ENCODE peak calls at places on chromosomes 3 and 15, in six cellular contexts. L is GM03348, I is A172, W is NCI-H526, Z is AG08396, Q is GF-D8. A is an unnamed sample.

GRCh38 chr3:162525052-162525451 is 1028.4 kb downstream of the OTOL1 start:
- DNase-seq in I (peak), W (no peak), L (peak), Z (peak), Q (no peak), A (no peak)

GRCh38 chr3:52277972-52278509 is 408 bp downstream of the WDR82 start:
- DNase-seq in I (no peak), Z (peak), L (peak), Q (no peak), W (no peak), A (peak)

GRCh38 chr15:66565141-66565595 is 630 bp downstream of the LCTL start:
- DNase-seq in I (no peak), L (no peak), W (no peak), Z (no peak), Q (no peak), A (no peak)

GRCh38 chr3:27312044-27312668 is 57.0 kb downstream of the NEK10 start:
- DNase-seq in W (peak), I (peak), L (peak), Q (peak), Z (peak), A (peak)

GRCh38 chr3:150217691-150218090 is 190.4 kb upstream of the TSC22D2 start:
- DNase-seq in W (no peak), L (no peak), I (no peak), Q (no peak), Z (no peak), A (no peak)

GRCh38 chr3:183449391-183449790 is 21.0 kb upstream of the MCF2L2 start:
- DNase-seq in L (no peak), I (no peak), Q (peak), W (no peak), Z (no peak), A (peak)

GRCh38 chr15:26661727-26662126 is 111.1 kb downstream of the GABRB3 start:
- DNase-seq in L (no peak), Q (no peak), I (no peak), W (no peak), Z (no peak), A (no peak)

GRCh38 chr3:42117175-42118008 is 26.2 kb downstream of the TRAK1 start:
- DNase-seq in Z (peak), Q (no peak), I (peak), L (peak), W (no peak), A (peak)

GRCh38 chr15:70120109-70120508 is 22.4 kb upstream of the TLE3 start:
- DNase-seq in L (no peak), I (no peak), W (no peak), Q (no peak), Z (no peak), A (no peak)

GRCh38 chr3:126423191-126424038 is 28.7 kb downstream of the CFAP100 start:
- DNase-seq in I (no peak), L (no peak), Q (no peak), Z (no peak), W (no peak), A (no peak)

GRCh38 chr15:69082041-69082502 is 67.6 kb downstream of the NOX5 start:
- DNase-seq in Q (no peak), Z (peak), L (peak), I (no peak), W (no peak), A (peak)

GRCh38 chr15:77118787-77119410 is 48.0 kb upstream of the TSPAN3 start:
- DNase-seq in Z (peak), Q (peak), I (peak), W (peak), L (peak), A (peak)

GRCh38 chr3:177525987-177526712 is 328.9 kb upstream of the TBL1XR1 start:
- DNase-seq in Z (peak), I (peak), W (no peak), L (peak), Q (no peak), A (no peak)

GRCh38 chr3:114856867-114857266 is 290.2 kb downstream of the ZBTB20 start:
- DNase-seq in L (no peak), Q (no peak), Z (no peak), I (no peak), W (no peak), A (no peak)

GRCh38 chr3:133574260-133574881 is 885 bp downstream of the CDV3 start:
- DNase-seq in I (peak), L (peak), W (no peak), Z (peak), Q (no peak), A (peak)

A was measured in endothelial cell of umbilical vein.